ENCODE peak calls at places on chromosomes 16 and 17, in four cellular contexts. X is HCT116, M is adrenal gland, F is mammary epithelial cell. A is an unnamed sample.

GRCh38 chr16:52265446-52265861 is 281.5 kb downstream of the TOX3 start:
- DNase-seq in F (no peak), X (no peak), M (no peak), A (no peak)

GRCh38 chr16:53743149-53743566 is 39.2 kb downstream of the FTO start:
- DNase-seq in X (peak), M (no peak), F (peak), A (no peak)

GRCh38 chr16:31488630-31489564 is 6.0 kb downstream of the SLC5A2 start:
- DNase-seq in X (no peak), F (no peak), M (no peak), A (no peak)

GRCh38 chr17:74695629-74696028 is 17.1 kb downstream of the CD300LF start:
- DNase-seq in X (no peak), M (no peak), F (no peak), A (no peak)

GRCh38 chr17:66964930-66965800 is 658 bp downstream of the CACNG4 start:
- DNase-seq in X (no peak), M (peak), F (no peak), A (no peak)

GRCh38 chr17:65064452-65065019 is 8.0 kb upstream of the GNA13 start:
- DNase-seq in M (no peak), F (peak), X (no peak), A (peak)

GRCh38 chr16:13923703-13924298 is 3.8 kb downstream of the ERCC4 start:
- DNase-seq in F (peak), X (peak), M (no peak), A (peak)

GRCh38 chr17:41871789-41872188 is 6.6 kb upstream of the KLHL11 start:
- DNase-seq in F (no peak), X (no peak), M (no peak), A (no peak)

GRCh38 chr17:78502611-78503148 is 74.5 kb downstream of the DNAH17 start:
- DNase-seq in X (no peak), M (no peak), F (no peak), A (no peak)

GRCh38 chr17:78504156-78504925 is 72.9 kb downstream of the DNAH17 start:
- DNase-seq in X (no peak), M (no peak), F (no peak), A (no peak)

GRCh38 chr17:78510141-78510935 is 66.9 kb downstream of the DNAH17 start:
- DNase-seq in X (no peak), F (peak), M (no peak), A (no peak)

GRCh38 chr17:78506454-78507309 is 70.5 kb downstream of the DNAH17 start:
- DNase-seq in X (no peak), F (no peak), M (no peak), A (no peak)

GRCh38 chr17:78507526-78507925 is 69.7 kb downstream of the DNAH17 start:
- DNase-seq in X (no peak), F (no peak), M (no peak), A (no peak)
- H3K27ac ChIP-seq in X (no peak), F (no peak), M (no peak), A (no peak)

GRCh38 chr16:27232061-27232841 is 28.9 kb downstream of the KDM8 start:
- DNase-seq in M (no peak), F (no peak), X (no peak), A (peak)
- H3K27ac ChIP-seq in M (no peak), F (no peak), X (no peak), A (no peak)

GRCh38 chr17:76844485-76844829 is 23.7 kb upstream of the MGAT5B start:
- DNase-seq in F (no peak), X (no peak), M (no peak), A (no peak)

GRCh38 chr17:76843703-76844484 is 24.3 kb upstream of the MGAT5B start:
- DNase-seq in X (no peak), F (no peak), M (no peak), A (no peak)

GRCh38 chr17:76841776-76842405 is 26.3 kb upstream of the MGAT5B start:
- DNase-seq in M (no peak), F (no peak), X (no peak), A (no peak)

GRCh38 chr17:76840443-76840767 is 27.8 kb upstream of the MGAT5B start:
- DNase-seq in M (no peak), F (no peak), X (no peak), A (no peak)

DNA sequence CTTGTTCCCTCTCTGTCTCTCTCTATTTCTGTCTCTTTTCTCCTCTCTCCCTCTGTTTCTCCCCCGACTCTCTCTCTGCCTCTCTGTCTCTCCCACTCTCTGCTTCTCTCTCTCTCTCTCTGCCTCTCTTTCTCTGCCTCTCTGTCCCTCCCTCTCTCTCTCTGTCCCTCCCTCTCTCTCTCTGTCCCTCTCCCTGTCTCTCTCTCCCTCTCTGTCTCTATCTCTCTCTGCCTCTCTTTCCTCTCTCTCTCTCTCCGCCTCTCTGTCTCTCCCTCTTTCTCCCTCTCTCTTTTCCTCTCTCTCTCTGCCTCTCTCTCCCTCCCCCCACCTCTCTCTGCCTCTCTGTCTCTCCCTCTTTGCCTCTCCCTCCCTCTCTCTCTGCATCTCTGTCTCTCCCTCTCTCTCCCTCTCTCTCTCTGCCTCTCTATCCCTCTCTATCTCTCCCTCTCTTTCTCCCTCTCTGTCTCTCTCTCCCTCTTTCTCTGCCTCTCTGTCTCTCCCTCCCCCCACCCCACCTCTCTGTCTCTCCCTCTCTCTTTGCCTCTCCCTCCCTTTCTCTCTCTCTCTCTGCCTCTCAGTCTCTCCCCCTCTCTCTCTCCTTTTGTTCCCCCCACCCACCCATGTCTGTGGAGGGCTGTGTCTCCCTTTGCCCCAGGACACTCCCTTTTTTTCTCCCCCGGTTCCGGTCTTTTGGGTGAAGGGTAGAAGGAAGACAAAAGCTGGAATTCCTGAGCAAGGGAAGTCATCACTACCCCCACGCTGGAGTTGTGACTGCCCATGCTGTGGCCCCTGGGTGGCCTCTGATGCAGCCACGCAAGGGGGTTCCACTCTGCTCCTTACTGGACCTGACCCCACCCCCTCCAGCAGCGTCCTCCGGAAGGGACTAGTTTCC is 27.1 kb upstream of the MGAT5B start:
- DNase-seq in M (no peak), X (no peak), F (no peak), A (no peak)
- H3K27ac ChIP-seq in M (no peak), X (no peak), F (no peak), A (no peak)

GRCh38 chr16:69351309-69352027 is at the start of gene TMED6:
- DNase-seq in X (no peak), F (no peak), M (no peak), A (no peak)
- H3K27ac ChIP-seq in X (no peak), F (no peak), M (no peak), A (no peak)

GRCh38 chr17:302300-302698 is 50.3 kb downstream of the RPH3AL start:
- DNase-seq in F (no peak), M (no peak), X (no peak), A (no peak)
- H3K27ac ChIP-seq in F (no peak), M (no peak), X (no peak), A (no peak)